ENCODE peak calls at places on chromosomes 5 and 9, in six cellular contexts. One of them, this sample, is unnamed.

GRCh38 chr5:72178910-72179815 is 71.9 kb downstream of the MAP1B start:
- DNase-seq in activated CD8-positive, alpha-beta memory T cell treated with anti-CD3 and anti-CD28 coated beads for 1 hour: no peak
- DNase-seq in prostate gland: peak
- DNase-seq in NCI-H1092: no peak
- DNase-seq in lung microvascular endothelial cell: peak
- DNase-seq in A549: peak
- DNase-seq in this sample: peak

GRCh38 chr5:41641621-41642020 is 131.2 kb upstream of the PLCXD3 start:
- DNase-seq in activated CD8-positive, alpha-beta memory T cell treated with anti-CD3 and anti-CD28 coated beads for 1 hour: no peak
- DNase-seq in prostate gland: no peak
- DNase-seq in lung microvascular endothelial cell: peak
- DNase-seq in A549: peak
- DNase-seq in NCI-H1092: no peak
- DNase-seq in this sample: no peak

GRCh38 chr5:8825161-8825757 is 720.6 kb downstream of the SEMA5A start:
- DNase-seq in prostate gland: no peak
- DNase-seq in activated CD8-positive, alpha-beta memory T cell treated with anti-CD3 and anti-CD28 coated beads for 1 hour: no peak
- DNase-seq in A549: no peak
- DNase-seq in lung microvascular endothelial cell: no peak
- DNase-seq in NCI-H1092: no peak
- DNase-seq in this sample: no peak

GRCh38 chr9:136848393-136849037 is 694 bp upstream of the PHPT1 start:
- DNase-seq in A549: peak
- DNase-seq in lung microvascular endothelial cell: no peak
- DNase-seq in NCI-H1092: peak
- DNase-seq in activated CD8-positive, alpha-beta memory T cell treated with anti-CD3 and anti-CD28 coated beads for 1 hour: no peak
- DNase-seq in prostate gland: no peak
- DNase-seq in this sample: peak

GRCh38 chr9:6708732-6709131 is 49.0 kb upstream of the KDM4C start:
- DNase-seq in A549: no peak
- DNase-seq in lung microvascular endothelial cell: no peak
- DNase-seq in NCI-H1092: no peak
- DNase-seq in activated CD8-positive, alpha-beta memory T cell treated with anti-CD3 and anti-CD28 coated beads for 1 hour: no peak
- DNase-seq in prostate gland: no peak
- DNase-seq in this sample: no peak

GRCh38 chr9:120783611-120784047 is 9.6 kb downstream of the FBXW2 start:
- DNase-seq in A549: peak
- DNase-seq in prostate gland: peak
- DNase-seq in NCI-H1092: no peak
- DNase-seq in activated CD8-positive, alpha-beta memory T cell treated with anti-CD3 and anti-CD28 coated beads for 1 hour: no peak
- DNase-seq in lung microvascular endothelial cell: no peak
- DNase-seq in this sample: no peak

GRCh38 chr5:122653087-122654017 is 121.5 kb upstream of the SNX2 start:
- DNase-seq in activated CD8-positive, alpha-beta memory T cell treated with anti-CD3 and anti-CD28 coated beads for 1 hour: no peak
- DNase-seq in lung microvascular endothelial cell: no peak
- DNase-seq in NCI-H1092: no peak
- DNase-seq in prostate gland: no peak
- DNase-seq in A549: no peak
- DNase-seq in this sample: no peak

GRCh38 chr5:132059696-132060500 is 557 bp upstream of the IL3 start:
- DNase-seq in lung microvascular endothelial cell: no peak
- DNase-seq in activated CD8-positive, alpha-beta memory T cell treated with anti-CD3 and anti-CD28 coated beads for 1 hour: no peak
- DNase-seq in NCI-H1092: no peak
- DNase-seq in A549: no peak
- DNase-seq in prostate gland: no peak
- DNase-seq in this sample: peak

GRCh38 chr9:90107021-90107771 is 502.4 kb downstream of the GADD45G start:
- DNase-seq in NCI-H1092: peak
- DNase-seq in lung microvascular endothelial cell: peak
- DNase-seq in activated CD8-positive, alpha-beta memory T cell treated with anti-CD3 and anti-CD28 coated beads for 1 hour: no peak
- DNase-seq in prostate gland: peak
- DNase-seq in A549: peak
- DNase-seq in this sample: peak

GRCh38 chr5:9774472-9775079 is 144.4 kb upstream of the TAS2R1 start:
- DNase-seq in prostate gland: no peak
- DNase-seq in A549: peak
- DNase-seq in lung microvascular endothelial cell: no peak
- DNase-seq in activated CD8-positive, alpha-beta memory T cell treated with anti-CD3 and anti-CD28 coated beads for 1 hour: no peak
- DNase-seq in NCI-H1092: no peak
- DNase-seq in this sample: no peak

GRCh38 chr5:73370620-73371583 is 77.7 kb downstream of the FOXD1 start:
- DNase-seq in A549: peak
- DNase-seq in prostate gland: no peak
- DNase-seq in lung microvascular endothelial cell: peak
- DNase-seq in NCI-H1092: no peak
- DNase-seq in activated CD8-positive, alpha-beta memory T cell treated with anti-CD3 and anti-CD28 coated beads for 1 hour: no peak
- DNase-seq in this sample: no peak

GRCh38 chr5:155938051-155938450 is 388.9 kb upstream of the SGCD start:
- DNase-seq in A549: no peak
- DNase-seq in NCI-H1092: no peak
- DNase-seq in lung microvascular endothelial cell: no peak
- DNase-seq in activated CD8-positive, alpha-beta memory T cell treated with anti-CD3 and anti-CD28 coated beads for 1 hour: no peak
- DNase-seq in prostate gland: no peak
- DNase-seq in this sample: no peak

GRCh38 chr9:130865921-130866320 is 30.7 kb downstream of the QRFP start:
- DNase-seq in A549: no peak
- DNase-seq in lung microvascular endothelial cell: no peak
- DNase-seq in prostate gland: no peak
- DNase-seq in NCI-H1092: no peak
- DNase-seq in activated CD8-positive, alpha-beta memory T cell treated with anti-CD3 and anti-CD28 coated beads for 1 hour: no peak
- DNase-seq in this sample: no peak

GRCh38 chr9:78574354-78575036 is 277.6 kb downstream of the PSAT1 start:
- DNase-seq in activated CD8-positive, alpha-beta memory T cell treated with anti-CD3 and anti-CD28 coated beads for 1 hour: no peak
- DNase-seq in A549: no peak
- DNase-seq in prostate gland: no peak
- DNase-seq in NCI-H1092: no peak
- DNase-seq in lung microvascular endothelial cell: no peak
- DNase-seq in this sample: no peak

GRCh38 chr5:119036101-119036762 is 34.7 kb upstream of the DMXL1 start:
- DNase-seq in A549: peak
- DNase-seq in NCI-H1092: no peak
- DNase-seq in prostate gland: no peak
- DNase-seq in activated CD8-positive, alpha-beta memory T cell treated with anti-CD3 and anti-CD28 coated beads for 1 hour: no peak
- DNase-seq in lung microvascular endothelial cell: no peak
- DNase-seq in this sample: no peak

GRCh38 chr5:147554285-147554817 is 44.5 kb upstream of the DPYSL3 start:
- DNase-seq in lung microvascular endothelial cell: no peak
- DNase-seq in activated CD8-positive, alpha-beta memory T cell treated with anti-CD3 and anti-CD28 coated beads for 1 hour: no peak
- DNase-seq in prostate gland: peak
- DNase-seq in NCI-H1092: no peak
- DNase-seq in A549: no peak
- DNase-seq in this sample: peak

GRCh38 chr5:83955916-83956315 is 235.3 kb upstream of the HAPLN1 start:
- DNase-seq in NCI-H1092: no peak
- DNase-seq in activated CD8-positive, alpha-beta memory T cell treated with anti-CD3 and anti-CD28 coated beads for 1 hour: no peak
- DNase-seq in A549: no peak
- DNase-seq in lung microvascular endothelial cell: no peak
- DNase-seq in prostate gland: no peak
- DNase-seq in this sample: no peak

This sample was measured in lower leg skin.